ENCODE peak calls at places on chromosomes 2 and 18, in five cellular contexts. X is sigmoid colon, H is SW480, B is endodermal cell, T is amniotic stem cell. N is an unnamed sample.

GRCh38 chr2:79855264-79856006 is 342.6 kb downstream of the CTNNA2 start:
- DNase-seq in X (no peak), H (peak), B (peak), T (no peak), N (peak)

GRCh38 chr2:769771-770170 is 92.6 kb upstream of the TMEM18 start:
- DNase-seq in X (no peak), H (no peak), B (no peak), T (no peak), N (no peak)

GRCh38 chr2:883260-884026 is 67.2 kb upstream of the SNTG2 start:
- DNase-seq in X (no peak), H (no peak), B (peak), T (no peak), N (no peak)

GRCh38 chr2:60505861-60506260 is 47.6 kb downstream of the BCL11A start:
- DNase-seq in X (no peak), H (no peak), B (no peak), T (no peak), N (no peak)

GRCh38 chr2:127906206-127906926 is 20.6 kb upstream of the AMMECR1L start:
- DNase-seq in X (peak), H (peak), B (peak), T (no peak), N (no peak)

GRCh38 chr2:215603440-215603839 is 167.6 kb upstream of the FN1 start:
- DNase-seq in X (no peak), H (no peak), B (no peak), T (no peak), N (no peak)

GRCh38 chr2:74261204-74261864 is 62.9 kb downstream of the MTHFD2 start:
- DNase-seq in X (no peak), H (peak), B (peak), T (peak), N (no peak)

GRCh38 chr2:71613953-71614925 is 160.9 kb downstream of the DYSF start:
- DNase-seq in X (peak), H (no peak), B (peak), T (no peak), N (no peak)

GRCh38 chr18:53909668-53910067 is 314.8 kb downstream of the MBD2 start:
- DNase-seq in X (no peak), H (no peak), B (no peak), T (no peak), N (peak)